ENCODE peak calls at places on chromosomes 11 and 22, in five cellular contexts. H is AG20443; A is substantia nigra; P is stimulated activated CD8-positive, alpha-beta memory T cell treated with anti-CD3 and anti-CD28 coated beads, Interleukin-4, amount 100 ng/mL, for 1 hour; I is activated CD4-positive, CD25-positive, alpha-beta regulatory T cell. O is an unnamed sample.

GRCh38 chr11:95678988-95679387 is 110.6 kb downstream of the FAM76B start:
- DNase-seq in H (no peak), A (no peak), P (no peak), I (no peak), O (no peak)

GRCh38 chr11:119054418-119054817 is 2.6 kb downstream of the HYOU1 start:
- DNase-seq in H (no peak), A (no peak), I (no peak), P (no peak), O (no peak)

GRCh38 chr11:130815074-130815802 is 101.0 kb downstream of the SNX19 start:
- DNase-seq in H (no peak), I (no peak), P (no peak), A (no peak), O (no peak)

GRCh38 chr11:64844330-64845124 is at the start of gene CDC42BPG:
- DNase-seq in A (peak; percentile 39), P (no peak), H (peak; percentile 94), I (peak; percentile 26), O (no peak)

GRCh38 chr11:63491240-63491587 is 247 bp upstream of the PLAAT5 start:
- DNase-seq in A (no peak), I (no peak), H (no peak), P (no peak), O (no peak)

GRCh38 chr22:21041937-21042336 is 3.8 kb upstream of the LRRC74B start:
- DNase-seq in A (no peak), H (no peak), I (no peak), P (no peak), O (no peak)

GRCh38 chr11:21710791-21711190 is 482.1 kb upstream of the ANO5 start:
- DNase-seq in A (no peak), H (no peak), I (no peak), P (no peak), O (no peak)

GRCh38 chr11:82586581-82586980 is 147.1 kb downstream of the FAM181B start:
- DNase-seq in A (no peak), H (no peak), I (no peak), P (no peak), O (no peak)

GRCh38 chr22:39996732-39997131 is 2.0 kb downstream of the FAM83F start:
- DNase-seq in A (no peak), P (no peak), I (no peak), H (no peak), O (no peak)

GRCh38 chr11:30392221-30392784 is 69.4 kb downstream of the ARL14EP start:
- DNase-seq in A (peak; percentile 4), I (no peak), P (no peak), H (no peak), O (no peak)

GRCh38 chr11:70948855-70949551 is 303.4 kb downstream of the SHANK2 start:
- DNase-seq in H (no peak), A (no peak), I (no peak), P (no peak), O (no peak)

O was measured in esophagus squamous epithelium.